ENCODE peak calls at places on chromosomes 3 and 15, in six cellular contexts. V, H, U, K, P and Q are unnamed samples.

GRCh38 chr15:99486371-99487336 is 79.1 kb upstream of the MEF2A start:
- ATAC-seq in K (peak; percentile 60), H (peak; percentile 85), V (peak; percentile 91), U (peak; percentile 85), P (peak; percentile 59), Q (peak; percentile 80)

GRCh38 chr15:78148392-78149067 is 632 bp upstream of the IDH3A start:
- ATAC-seq in K (peak; percentile 8), U (peak; percentile 3), P (peak; percentile 3), H (no peak), V (peak; percentile 13), Q (peak; percentile 5)

GRCh38 chr15:64019764-64020163 is 26.5 kb downstream of the DAPK2 start:
- ATAC-seq in U (peak; percentile 32), V (peak; percentile 81), K (no peak), P (no peak), H (no peak), Q (no peak)

GRCh38 chr15:43048935-43049334 is 56.9 kb downstream of the UBR1 start:
- ATAC-seq in V (no peak), K (no peak), U (no peak), P (no peak), H (no peak), Q (no peak)

GRCh38 chr15:76903251-76903681 is 1.9 kb downstream of the SCAPER start:
- ATAC-seq in K (peak; percentile 16), H (no peak), U (no peak), V (no peak), P (peak; percentile 41), Q (no peak)

GRCh38 chr3:175336406-175337133 is 477.4 kb downstream of the NAALADL2 start:
- ATAC-seq in V (peak; percentile 57), U (no peak), H (no peak), P (no peak), K (no peak), Q (no peak)

GRCh38 chr15:80991446-80991845 is 1.8 kb upstream of the MESD start:
- ATAC-seq in H (peak; percentile 44), U (no peak), P (peak; percentile 33), V (peak; percentile 40), K (peak; percentile 10), Q (no peak)

GRCh38 chr3:139299261-139300132 is 44.3 kb upstream of the MRPS22 start:
- ATAC-seq in H (no peak), K (no peak), P (no peak), U (no peak), V (peak; percentile 91), Q (no peak)

GRCh38 chr15:63080638-63081250 is 38.2 kb downstream of the TPM1 start:
- ATAC-seq in K (no peak), H (no peak), P (no peak), U (no peak), V (no peak), Q (no peak)

GRCh38 chr3:187169231-187169960 is 27.9 kb upstream of the RTP1 start:
- ATAC-seq in K (no peak), U (no peak), H (no peak), P (no peak), V (no peak), Q (no peak)

GRCh38 chr15:62868507-62868906 is 174.0 kb upstream of the TPM1 start:
- ATAC-seq in U (no peak), K (no peak), V (no peak), P (no peak), H (no peak), Q (no peak)